ENCODE peak calls at places on chromosomes 3 and 15, in seven cellular contexts. N, D, L, O, P, T and Q are unnamed samples. For H3K4me1, the result is how much of the 10 kb centered on the place peaks cover.

GRCh38 chr15:85094685-85095084 is 113.0 kb downstream of the PDE8A start:
- DNase-seq in N (no peak), D (peak), L (no peak), O (no peak), P (no peak), T (no peak), Q (no peak)

GRCh38 chr15:38991126-38991525 is 426.5 kb upstream of the RASGRP1 start:
- DNase-seq in N (no peak), D (peak), L (peak), O (no peak), P (no peak), T (no peak), Q (no peak)

GRCh38 chr15:26974120-26974780 is 3.3 kb downstream of the GABRG3 start:
- DNase-seq in N (no peak), D (peak), L (peak), O (no peak), P (no peak), T (no peak), Q (no peak)

GRCh38 chr15:28992340-28992864 is 106.6 kb downstream of the APBA2 start:
- DNase-seq in N (no peak), D (no peak), L (no peak), O (no peak), P (no peak), T (no peak), Q (no peak)

GRCh38 chr3:138944136-138944658 is 2.7 kb downstream of the FOXL2 start:
- DNase-seq in N (no peak), D (no peak), L (no peak), O (no peak), P (no peak), T (no peak), Q (no peak)

GRCh38 chr15:44736261-44736765 is at the start of gene TRIM69:
- DNase-seq in N (no peak), D (no peak), L (no peak), O (no peak), P (no peak), T (no peak), Q (no peak)

GRCh38 chr3:10817506-10817905 is 1.5 kb downstream of the SLC6A11 start:
- DNase-seq in N (no peak), D (peak), L (no peak), O (no peak), P (no peak), T (no peak), Q (no peak)

GRCh38 chr3:140455476-140455875 is 222.4 kb upstream of the TRIM42 start:
- DNase-seq in N (no peak), D (no peak), L (no peak), O (no peak), P (no peak), T (no peak), Q (no peak)

GRCh38 chr3:38843898-38844297 is 27.9 kb upstream of the SCN10A start:
- DNase-seq in N (no peak), D (peak), L (peak), O (no peak), P (no peak), T (no peak), Q (no peak)

GRCh38 chr15:77097317-77097721 is 26.4 kb upstream of the TSPAN3 start:
- DNase-seq in N (no peak), D (no peak), L (no peak), O (no peak), P (no peak), T (no peak), Q (no peak)

GRCh38 chr3:58526124-58526957 is 10.6 kb downstream of the ACOX2 start:
- DNase-seq in N (no peak), D (peak), L (peak), O (no peak), P (no peak), T (no peak), Q (peak)

GRCh38 chr3:44420676-44421075 is 56.8 kb downstream of the ZNF445 start:
- DNase-seq in N (no peak), D (no peak), L (no peak), O (no peak), P (no peak), T (no peak), Q (no peak)
- H3K4me1 ChIP-seq in N (under half), D (under half), L (under half), O (under half), P (under half), T (under half), Q (under half)

DNA sequence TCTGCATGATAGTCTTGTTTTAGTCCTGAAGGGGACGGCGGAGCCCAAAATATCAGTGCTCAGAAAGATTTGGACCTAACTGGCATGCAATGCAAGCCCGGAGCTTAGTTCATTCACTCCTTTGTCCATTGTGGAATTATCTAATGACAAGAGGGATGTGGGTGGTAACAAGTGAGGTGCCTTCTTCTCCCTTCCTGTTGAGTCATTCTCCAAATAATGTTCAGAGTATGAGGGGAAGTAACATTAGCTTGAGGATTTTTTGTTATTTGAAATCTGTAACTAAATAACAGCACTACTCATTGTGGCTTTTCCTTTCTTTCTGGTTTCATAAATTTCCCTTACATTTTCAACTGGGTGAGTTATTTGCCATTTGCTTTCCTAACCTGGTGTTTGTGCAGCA is 90.1 kb upstream of the MITF start:
- DNase-seq in N (no peak), D (peak), L (no peak), O (no peak), P (no peak), T (no peak), Q (no peak)
- H3K27ac ChIP-seq in N (no peak), D (peak), L (no peak), O (no peak), P (no peak), T (no peak), Q (no peak)

DNA sequence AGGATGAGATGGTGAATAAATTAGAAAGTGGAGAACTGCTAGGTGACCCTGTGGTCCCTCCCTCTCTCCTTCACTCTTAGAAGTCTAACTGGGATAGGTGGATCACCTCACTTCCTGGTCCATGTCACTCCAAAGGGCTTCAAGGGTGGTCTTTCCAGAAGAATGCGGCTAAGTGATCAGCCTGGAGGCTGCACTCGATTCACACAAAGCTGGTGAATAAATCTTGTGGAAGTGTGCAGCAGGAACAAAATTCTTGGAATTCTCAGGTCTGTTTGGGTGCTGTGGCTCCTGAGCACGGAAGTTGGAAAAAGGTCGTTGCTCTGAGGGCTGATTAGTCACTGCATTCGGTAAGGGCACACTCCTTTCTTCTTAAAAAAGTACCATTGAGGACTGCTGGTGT is 46.3 kb downstream of the GASK1A start:
- DNase-seq in N (no peak), D (peak), L (no peak), O (no peak), P (no peak), T (no peak), Q (no peak)
- H3K4me1 ChIP-seq in N (under half), D (under half), L (under half), O (half or more), P (under half), T (under half), Q (under half)

GRCh38 chr3:152148579-152148978 is 120.2 kb upstream of the MBNL1 start:
- DNase-seq in N (no peak), D (no peak), L (no peak), O (no peak), P (no peak), T (no peak), Q (no peak)
- H3K27ac ChIP-seq in N (no peak), D (no peak), L (no peak), O (no peak), P (no peak), T (no peak), Q (no peak)